ENCODE peak calls at places on chromosomes 16 and 17, in six cellular contexts. M, U, F, Y, D and T are unnamed samples.
A peak's percentile ranks its signal among the peaks of the same experiment; 100 is the strongest.

GRCh38 chr16:81040837-81041236 is 5.2 kb downstream of the ATMIN start:
- DNase-seq in M (no peak), U (no peak), F (no peak), Y (peak; percentile 27), D (no peak), T (no peak)

GRCh38 chr17:82664701-82665182 is 16.5 kb upstream of the WDR45B start:
- DNase-seq in M (no peak), U (no peak), F (no peak), Y (no peak), D (no peak), T (no peak)

GRCh38 chr16:3023669-3024478 is at the start of the genes HCFC1R1 and THOC6:
- DNase-seq in M (peak; percentile 94), U (peak; percentile 99), F (peak; percentile 99), Y (peak; percentile 97), D (peak; percentile 99), T (peak; percentile 93)

GRCh38 chr17:29784661-29785060 is 145.4 kb downstream of the SSH2 start:
- DNase-seq in M (no peak), U (no peak), F (peak; percentile 25), Y (peak; percentile 69), D (peak; percentile 25), T (no peak)

GRCh38 chr17:59406808-59407381 is 75.4 kb downstream of the YPEL2 start:
- DNase-seq in M (no peak), U (no peak), F (peak; percentile 83), Y (peak; percentile 76), D (peak; percentile 56), T (peak; percentile 85)

GRCh38 chr17:3894927-3895343 is 2.1 kb upstream of the CAMKK1 start:
- DNase-seq in M (no peak), U (peak; percentile 78), F (no peak), Y (peak; percentile 26), D (peak; percentile 52), T (no peak)

GRCh38 chr16:72840591-72841381 is 207.1 kb downstream of the ZFHX3 start:
- DNase-seq in M (no peak), U (no peak), F (no peak), Y (no peak), D (no peak), T (no peak)

GRCh38 chr16:969508-970378 is 1.0 kb downstream of the LMF1 start:
- DNase-seq in M (no peak), U (no peak), F (peak; percentile 25), Y (no peak), D (no peak), T (no peak)

GRCh38 chr16:72945611-72946010 is 102.3 kb downstream of the ZFHX3 start:
- DNase-seq in M (no peak), U (no peak), F (no peak), Y (no peak), D (no peak), T (no peak)

GRCh38 chr17:78300962-78301820 is 58.7 kb downstream of the SOCS3 start:
- DNase-seq in M (no peak), U (peak; percentile 86), F (no peak), Y (peak; percentile 31), D (peak; percentile 39), T (no peak)

GRCh38 chr16:21116148-21116693 is 34.4 kb downstream of the DNAH3 start:
- DNase-seq in M (no peak), U (no peak), F (peak; percentile 53), Y (no peak), D (no peak), T (no peak)

GRCh38 chr17:69358688-69359596 is 32.0 kb upstream of the ABCA5 start:
- DNase-seq in M (no peak), U (peak; percentile 18), F (peak; percentile 22), Y (no peak), D (peak; percentile 29), T (no peak)

GRCh38 chr17:66302761-66303626 is 581 bp downstream of the PRKCA start:
- DNase-seq in M (no peak), U (peak; percentile 63), F (peak; percentile 43), Y (peak; percentile 63), D (peak; percentile 84), T (no peak)

GRCh38 chr16:1665829-1666228 is 12.2 kb upstream of the JPT2 start:
- DNase-seq in M (no peak), U (no peak), F (no peak), Y (no peak), D (no peak), T (no peak)

GRCh38 chr17:27559996-27560481 is 70.9 kb upstream of the LGALS9 start:
- DNase-seq in M (peak; percentile 75), U (peak; percentile 73), F (peak; percentile 93), Y (peak; percentile 91), D (peak; percentile 60), T (no peak)

GRCh38 chr17:42404326-42405055 is 16.2 kb upstream of the STAT3 start:
- DNase-seq in M (no peak), U (no peak), F (no peak), Y (no peak), D (no peak), T (no peak)
- H3K4me3 ChIP-seq in M (no peak overlapping the region), U (no peak overlapping the region), F (no peak overlapping the region), Y (no peak overlapping the region), D (no peak overlapping the region), T (no peak overlapping the region)

DNA sequence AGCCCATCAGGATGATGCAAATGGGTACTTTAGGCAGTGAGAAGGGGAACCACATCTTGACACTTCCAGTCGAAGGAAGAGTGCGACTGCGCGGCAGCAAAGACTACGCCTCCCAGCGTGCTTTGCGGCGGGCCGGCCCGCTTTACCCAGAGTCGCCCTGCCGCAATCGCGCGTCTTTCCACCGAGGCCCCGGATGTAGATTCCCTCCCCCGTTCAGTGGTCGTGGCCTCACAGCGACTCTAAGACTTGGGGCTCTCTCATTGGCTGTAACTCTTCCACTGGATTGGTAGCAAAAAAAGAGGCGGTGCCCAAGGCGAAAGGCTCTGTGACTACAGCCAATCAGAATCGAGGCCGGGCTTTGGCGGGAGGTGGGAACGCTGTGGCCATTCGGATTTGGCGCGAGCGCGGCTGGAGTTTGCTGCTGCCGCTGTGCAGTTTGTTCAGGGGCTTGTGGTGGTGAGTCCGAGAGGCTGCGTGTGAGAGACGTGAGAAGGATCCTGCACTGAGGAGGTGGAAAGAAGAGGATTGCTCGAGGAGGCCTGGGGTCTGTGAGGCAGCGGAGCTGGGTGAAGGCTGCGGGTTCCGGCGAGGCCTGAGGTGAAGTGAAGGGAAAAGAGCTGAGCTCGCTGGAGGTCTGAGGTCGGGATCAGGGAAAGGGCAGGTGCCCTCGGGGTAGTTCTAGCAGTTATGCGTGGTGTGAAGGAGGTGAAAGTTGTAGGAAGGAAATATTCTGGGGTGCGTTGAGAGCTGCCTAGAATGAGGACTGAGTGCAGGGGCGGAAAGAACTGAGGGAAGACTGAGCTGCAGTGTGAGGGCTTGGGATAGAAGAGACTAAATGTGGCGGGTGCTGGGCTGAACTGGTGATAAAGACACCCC is at the start of gene CDC6:
- DNase-seq in M (peak; percentile 99), U (peak; percentile 99), F (peak; percentile 100), Y (peak; percentile 98), D (peak; percentile 100), T (peak; percentile 94)
- H3K4me3 ChIP-seq in M (peak within 1 kb of the TSS; percentile 74), U (peak within 1 kb of the TSS; percentile 87), F (peak within 1 kb of the TSS; percentile 66), Y (peak within 1 kb of the TSS; percentile 78), D (peak within 1 kb of the TSS; percentile 72), T (peak within 1 kb of the TSS; percentile 55)

DNA sequence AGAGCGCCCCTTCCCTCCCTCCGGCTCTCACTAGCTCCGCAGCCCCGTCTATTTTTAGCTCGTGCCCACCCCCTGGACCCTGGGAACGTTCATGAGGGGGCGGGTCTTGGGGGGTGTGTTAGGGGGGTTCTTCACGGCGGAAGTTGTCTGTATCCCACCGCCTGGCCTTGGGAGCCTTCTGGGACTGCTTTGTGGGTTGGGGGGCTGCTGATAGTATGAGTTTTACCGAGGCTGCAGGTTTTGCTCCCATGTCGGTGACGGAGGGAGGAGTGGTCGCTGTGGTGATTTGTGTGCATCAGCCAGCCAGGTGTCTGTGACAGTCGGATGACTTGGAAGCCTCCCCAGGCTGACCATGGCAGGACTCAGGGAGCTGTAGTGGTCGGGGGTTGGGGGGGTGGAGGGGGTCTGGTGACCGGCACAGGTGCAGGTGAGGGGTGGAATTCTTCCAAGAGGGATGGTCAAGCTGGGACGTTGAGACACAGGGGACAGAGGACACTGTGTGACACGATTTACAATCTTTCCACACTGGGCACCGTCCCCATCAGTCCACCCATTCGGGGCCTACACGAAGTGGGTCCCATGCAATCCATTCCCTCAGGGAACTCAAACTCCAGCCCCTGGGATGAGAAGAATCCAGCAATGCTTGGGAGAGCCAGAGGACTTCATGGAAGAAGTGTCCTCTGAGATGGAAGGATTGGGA is 1.4 kb downstream of the ATP1B2 start:
- DNase-seq in M (no peak), U (no peak), F (no peak), Y (no peak), D (no peak), T (no peak)
- H3K4me3 ChIP-seq in M (no peak overlapping the region), U (no peak overlapping the region), F (peak overlapping the region; percentile 43), Y (no peak overlapping the region), D (peak overlapping the region; percentile 59), T (no peak overlapping the region)

GRCh38 chr16:29876578-29877249 is 13.7 kb upstream of the CDIPT start:
- DNase-seq in M (no peak), U (no peak), F (no peak), Y (no peak), D (no peak), T (no peak)
- H3K4me3 ChIP-seq in M (peak overlapping the region; percentile 7), U (no peak overlapping the region), F (no peak overlapping the region), Y (no peak overlapping the region), D (peak overlapping the region; percentile 43), T (no peak overlapping the region)

DNA sequence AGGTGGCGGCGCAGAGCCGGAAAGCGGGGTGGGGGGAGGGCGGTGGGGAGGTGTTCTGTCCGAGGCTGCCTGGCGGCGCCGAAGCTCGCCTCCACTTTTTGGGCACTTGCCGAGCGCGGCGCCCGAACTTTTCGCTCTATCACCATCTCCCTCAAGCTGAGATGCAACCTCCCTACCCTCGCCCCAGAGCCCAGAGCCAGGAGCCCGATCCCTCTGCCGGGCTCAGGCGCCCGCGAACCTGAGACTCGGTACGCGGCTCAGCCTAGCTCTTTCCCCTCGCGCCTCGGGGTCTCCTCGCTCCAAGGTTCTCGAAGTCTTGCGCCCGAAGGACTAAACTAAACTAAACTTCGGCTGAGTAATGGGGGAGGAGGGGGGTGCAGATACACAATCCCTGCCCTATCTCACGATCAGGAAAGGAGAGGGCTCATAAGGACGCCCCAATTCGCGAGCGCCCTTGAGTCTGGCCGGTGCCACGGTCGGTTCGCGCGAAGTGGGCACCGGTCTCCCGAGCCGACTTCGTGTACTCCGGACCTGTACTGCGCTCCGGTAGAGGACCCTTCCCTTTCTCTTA is 1.7 kb upstream of the SALL1 start:
- DNase-seq in M (no peak), U (no peak), F (no peak), Y (no peak), D (no peak), T (no peak)
- H3K4me3 ChIP-seq in M (peak overlapping the region; percentile 85), U (no peak overlapping the region), F (peak overlapping the region; percentile 47), Y (no peak overlapping the region), D (peak overlapping the region; percentile 42), T (peak overlapping the region; percentile 69)

GRCh38 chr17:81119223-81120148 is 45.8 kb upstream of the PVALEF start:
- DNase-seq in M (peak; percentile 50), U (peak; percentile 98), F (peak; percentile 92), Y (peak; percentile 92), D (peak; percentile 100), T (peak; percentile 59)
- H3K4me3 ChIP-seq in M (peak overlapping the region; percentile 34), U (peak overlapping the region; percentile 46), F (peak overlapping the region; percentile 52), Y (peak overlapping the region; percentile 45), D (peak overlapping the region; percentile 56), T (peak overlapping the region; percentile 46)